ENCODE peak calls at places on chromosomes 7 and 10, in eight cellular contexts. F is ureter; V is amniotic stem cell; K is chondrocyte; O is activated CD8-positive, alpha-beta memory T cell treated with anti-CD3 and anti-CD28 coated beads, Interleukin-2, amount 10 ng/mL, durations not matched to agents 7 days and 5 days; D is CD8-positive, alpha-beta memory T cell; T is Daoy; Q is activated T-helper 1 cell treated with Interleukin-2 at 50 U/mL for 16 hours. G is an unnamed sample.

GRCh38 chr10:91127341-91128082 is 93.0 kb upstream of the PCGF5 start:
- DNase-seq in F (no peak), V (no peak), K (no peak), O (no peak), D (no peak), T (no peak), Q (no peak), G (no peak)

GRCh38 chr10:33422779-33423520 is 88.5 kb upstream of the NRP1 start:
- DNase-seq in F (no peak), V (no peak), K (no peak), O (no peak), D (no peak), T (no peak), Q (no peak), G (no peak)

GRCh38 chr10:103851261-103851660 is 4.1 kb downstream of the SH3PXD2A start:
- DNase-seq in F (no peak), V (no peak), K (no peak), O (no peak), D (no peak), T (no peak), Q (no peak), G (no peak)

GRCh38 chr10:129440247-129440646 is 26.8 kb upstream of the MGMT start:
- DNase-seq in F (no peak), V (no peak), K (no peak), O (no peak), D (no peak), T (peak), Q (no peak), G (no peak)

GRCh38 chr7:1361016-1361755 is 98.1 kb downstream of the MICALL2 start:
- DNase-seq in F (no peak), V (no peak), K (peak), O (no peak), D (no peak), T (no peak), Q (no peak), G (no peak)

GRCh38 chr10:33412261-33413092 is 78.0 kb upstream of the NRP1 start:
- DNase-seq in F (no peak), V (peak), K (no peak), O (no peak), D (no peak), T (peak), Q (no peak), G (no peak)

GRCh38 chr10:50421026-50421719 is 169.9 kb upstream of the ASAH2 start:
- DNase-seq in F (no peak), V (no peak), K (no peak), O (peak), D (no peak), T (peak), Q (no peak), G (no peak)

GRCh38 chr10:111137012-111137411 is 60.2 kb downstream of the ADRA2A start:
- DNase-seq in F (no peak), V (no peak), K (no peak), O (no peak), D (no peak), T (no peak), Q (no peak), G (no peak)

GRCh38 chr7:105132335-105132734 is 118.3 kb downstream of the KMT2E start:
- DNase-seq in F (no peak), V (no peak), K (no peak), O (no peak), D (no peak), T (no peak), Q (no peak), G (no peak)

GRCh38 chr10:132982301-132982989 is 40.1 kb upstream of the CFAP46 start:
- DNase-seq in F (no peak), V (no peak), K (peak), O (no peak), D (no peak), T (no peak), Q (no peak), G (no peak)

GRCh38 chr10:100743626-100744135 is 1.7 kb upstream of the PAX2 start:
- DNase-seq in F (no peak), V (no peak), K (no peak), O (peak), D (peak), T (peak), Q (no peak), G (peak)

GRCh38 chr10:90458571-90458970 is 399.3 kb downstream of the HTR7 start:
- DNase-seq in F (no peak), V (no peak), K (no peak), O (no peak), D (no peak), T (no peak), Q (no peak), G (no peak)

GRCh38 chr10:11757452-11757819 is 15.3 kb downstream of the ECHDC3 start:
- DNase-seq in F (peak), V (no peak), K (no peak), O (no peak), D (no peak), T (peak), Q (no peak), G (peak)

GRCh38 chr10:100899181-100899580 is 13.6 kb upstream of the SLF2 start:
- DNase-seq in F (no peak), V (no peak), K (no peak), O (no peak), D (no peak), T (no peak), Q (no peak), G (no peak)

GRCh38 chr10:80414126-80414898 is 6.0 kb downstream of the PRXL2A start:
- DNase-seq in F (no peak), V (no peak), K (no peak), O (no peak), D (no peak), T (no peak), Q (no peak), G (peak)

GRCh38 chr10:132371641-132372081 is 25.3 kb upstream of the PWWP2B start:
- DNase-seq in F (no peak), V (no peak), K (peak), O (no peak), D (no peak), T (no peak), Q (no peak), G (no peak)

GRCh38 chr7:109835577-109835976 is 1255.3 kb upstream of the LRRN3 start:
- DNase-seq in F (no peak), V (no peak), K (no peak), O (no peak), D (no peak), T (no peak), Q (no peak), G (no peak)

GRCh38 chr10:103930449-103930848 is 12.5 kb upstream of the STN1 start:
- DNase-seq in F (no peak), V (no peak), K (no peak), O (no peak), D (no peak), T (no peak), Q (no peak), G (no peak)

GRCh38 chr7:128913856-128914565 is 3.5 kb upstream of the KCP start:
- DNase-seq in F (no peak), V (no peak), K (no peak), O (no peak), D (no peak), T (no peak), Q (no peak), G (no peak)

GRCh38 chr10:49539320-49539885 is 482 bp upstream of the ERCC6 start:
- DNase-seq in F (peak), V (no peak), K (no peak), O (no peak), D (no peak), T (peak), Q (peak), G (peak)

GRCh38 chr10:118045842-118046490 is 775 bp downstream of the RAB11FIP2 start:
- DNase-seq in F (peak), V (no peak), K (peak), O (peak), D (peak), T (peak), Q (peak), G (peak)

GRCh38 chr10:6141296-6142151 is 52.7 kb downstream of the RBM17 start:
- DNase-seq in F (no peak), V (peak), K (no peak), O (peak), D (no peak), T (peak), Q (no peak), G (peak)

GRCh38 chr10:50651808-50652207 is 28.1 kb upstream of the SGMS1 start:
- DNase-seq in F (no peak), V (no peak), K (no peak), O (no peak), D (no peak), T (no peak), Q (no peak), G (no peak)

GRCh38 chr7:116788542-116789197 is 73.7 kb upstream of the CAPZA2 start:
- DNase-seq in F (no peak), V (no peak), K (no peak), O (no peak), D (no peak), T (no peak), Q (no peak), G (no peak)

GRCh38 chr7:151599401-151600227 is 79.9 kb upstream of the RHEB start:
- DNase-seq in F (peak), V (peak), K (no peak), O (no peak), D (no peak), T (peak), Q (no peak), G (no peak)

GRCh38 chr7:103632972-103633371 is 187.0 kb upstream of the SLC26A5 start:
- DNase-seq in F (no peak), V (no peak), K (no peak), O (no peak), D (no peak), T (no peak), Q (no peak), G (no peak)